ENCODE peak calls at places on chromosomes 4 and X, in five cellular contexts. G is fibroblast of pulmonary artery, Y is A172, Z is NCI-H2081, A is GF-D8. R is an unnamed sample.

GRCh38 chr4:126701756-126702155 is 931.0 kb upstream of the INTU start:
- DNase-seq in Z (no peak), A (no peak), G (peak), Y (no peak), R (no peak)

GRCh38 chr4:139844459-139845036 is 178.9 kb downstream of the MGST2 start:
- DNase-seq in G (peak), Z (no peak), A (no peak), Y (no peak), R (no peak)

GRCh38 chr4:20997886-20998285 is 297.6 kb downstream of the PACRGL start:
- DNase-seq in A (no peak), G (no peak), Z (no peak), Y (no peak), R (no peak)

GRCh38 chr4:55838356-55838755 is 15.1 kb upstream of the EXOC1 start:
- DNase-seq in Z (no peak), G (no peak), A (no peak), Y (no peak), R (no peak)

GRCh38 chr4:5118091-5118786 is 67.0 kb downstream of the STK32B start:
- DNase-seq in Y (no peak), G (no peak), Z (no peak), A (no peak), R (no peak)

GRCh38 chrX:54492340-54492739 is 3.7 kb downstream of the FGD1 start:
- DNase-seq in G (peak), Z (no peak), Y (peak), A (no peak), R (no peak)

GRCh38 chr4:148539387-148539786 is 97.2 kb upstream of the NR3C2 start:
- DNase-seq in Y (no peak), Z (no peak), G (no peak), A (no peak), R (no peak)

GRCh38 chr4:7390906-7391636 is 43.7 kb downstream of the PSAPL1 start:
- DNase-seq in Z (no peak), A (no peak), Y (no peak), G (no peak), R (no peak)

GRCh38 chr4:85102606-85103005 is 136.1 kb upstream of the WDFY3 start:
- DNase-seq in A (no peak), G (no peak), Z (no peak), Y (peak), R (no peak)

GRCh38 chrX:85544609-85545008 is 165.1 kb upstream of the POF1B start:
- DNase-seq in G (peak), Y (no peak), Z (no peak), A (no peak), R (no peak)

GRCh38 chr4:6885953-6886557 is 23.6 kb upstream of the TBC1D14 start:
- DNase-seq in Z (peak), A (peak), Y (peak), G (peak), R (peak)

GRCh38 chr4:165384608-165385007 is 5.8 kb downstream of the CPE start:
- DNase-seq in Z (peak), G (peak), A (no peak), Y (no peak), R (peak)

GRCh38 chr4:4995103-4995761 is 24.0 kb downstream of the CYTL1 start:
- DNase-seq in Y (peak), A (no peak), G (peak), Z (peak), R (no peak)

GRCh38 chrX:46582325-46582724 is 8.8 kb downstream of the CHST7 start:
- DNase-seq in G (peak), A (no peak), Z (no peak), Y (peak), R (no peak)

GRCh38 chrX:14027031-14027430 is 2.7 kb downstream of the GEMIN8 start:
- DNase-seq in Z (no peak), Y (peak), A (no peak), G (peak), R (no peak)

GRCh38 chr4:2583517-2583916 is 47.1 kb downstream of the FAM193A start:
- DNase-seq in Y (no peak), Z (no peak), G (peak), A (no peak), R (peak)

GRCh38 chr4:74111990-74112389 is 13.0 kb upstream of the CXCL2 start:
- DNase-seq in A (no peak), Z (no peak), G (peak), Y (no peak), R (no peak)

GRCh38 chr4:86898562-86898961 is 6.3 kb upstream of the C4orf36 start:
- DNase-seq in G (peak), A (no peak), Y (no peak), Z (no peak), R (no peak)

GRCh38 chr4:169398294-169398693 is 127.5 kb upstream of the SH3RF1 start:
- DNase-seq in Y (peak), G (peak), Z (no peak), A (no peak), R (no peak)

GRCh38 chrX:57952320-57952678 is 42.0 kb upstream of the ZXDA start:
- DNase-seq in G (no peak), A (no peak), Y (no peak), Z (no peak), R (no peak)

GRCh38 chrX:65644621-65645287 is 22.7 kb upstream of the MSN start:
- DNase-seq in A (no peak), Z (no peak), G (peak), Y (peak), R (no peak)

GRCh38 chr4:109010534-109010933 is 247.7 kb upstream of the ETNPPL start:
- DNase-seq in A (no peak), G (no peak), Y (no peak), Z (no peak), R (no peak)

GRCh38 chr4:24646777-24647460 is 62.6 kb upstream of the DHX15 start:
- DNase-seq in G (peak), A (no peak), Z (peak), Y (no peak), R (no peak)

GRCh38 chrX:115400960-115401359 is 111.4 kb downstream of the LUZP4 start:
- DNase-seq in Y (no peak), Z (no peak), A (no peak), G (no peak), R (no peak)

GRCh38 chr4:168092176-168092712 is at the start of gene ANXA10:
- DNase-seq in A (no peak), Y (no peak), Z (no peak), G (no peak), R (no peak)

GRCh38 chr4:119587796-119588195 is 40.8 kb downstream of the PDE5A start:
- DNase-seq in G (no peak), A (no peak), Z (no peak), Y (no peak), R (no peak)

GRCh38 chr4:141686146-141686775 is 49.9 kb downstream of the IL15 start:
- DNase-seq in A (no peak), Z (no peak), Y (peak), G (peak), R (no peak)

GRCh38 chrX:129983575-129984131 is 1.2 kb downstream of the BCORL1 start:
- DNase-seq in Y (no peak), Z (no peak), A (no peak), G (no peak), R (no peak)

GRCh38 chr4:189396435-189396834 is 544.2 kb upstream of the FRG1 start:
- DNase-seq in Z (no peak), Y (no peak), G (no peak), A (no peak), R (no peak)

GRCh38 chr4:66017671-66018070 is 347.4 kb upstream of the EPHA5 start:
- DNase-seq in G (no peak), Y (no peak), Z (no peak), A (no peak), R (no peak)